ENCODE peak calls at places on chromosomes 5 and 9, in five cellular contexts. Z is H1, P is endodermal cell, M is PC-3, Q is NT2/D1. V is an unnamed sample.

GRCh38 chr9:81559741-81560140 is 129.6 kb downstream of the TLE1 start:
- DNase-seq in Z (no peak), P (no peak), M (peak), Q (no peak), V (peak)

GRCh38 chr9:109349431-109349846 is 28.6 kb upstream of the EPB41L4B start:
- DNase-seq in Z (no peak), P (no peak), M (peak), Q (no peak), V (no peak)

GRCh38 chr5:28877050-28877449 is 1838.7 kb upstream of the CDH9 start:
- DNase-seq in Z (no peak), P (no peak), M (no peak), Q (no peak), V (no peak)

GRCh38 chr5:78293856-78294249 is 645 bp downstream of the AP3B1 start:
- DNase-seq in Z (no peak), P (no peak), M (no peak), Q (no peak), V (peak)

GRCh38 chr9:104503440-104503839 is 623 bp upstream of the OR13F1 start:
- DNase-seq in Z (no peak), P (no peak), M (no peak), Q (no peak), V (no peak)

GRCh38 chr5:180644825-180645608 is 4.4 kb downstream of the FLT4 start:
- DNase-seq in Z (peak), P (peak), M (no peak), Q (no peak), V (no peak)

GRCh38 chr9:85610074-85610855 is 131.5 kb downstream of the AGTPBP1 start:
- DNase-seq in Z (no peak), P (peak), M (peak), Q (peak), V (peak)

GRCh38 chr5:78671609-78672008 is 23.0 kb upstream of the LHFPL2 start:
- DNase-seq in Z (no peak), P (no peak), M (peak), Q (no peak), V (no peak)

GRCh38 chr5:109354761-109355160 is 55.0 kb downstream of the PJA2 start:
- DNase-seq in Z (no peak), P (no peak), M (peak), Q (no peak), V (no peak)

GRCh38 chr5:93601053-93601429 is 18.0 kb downstream of the NR2F1 start:
- DNase-seq in Z (no peak), P (no peak), M (no peak), Q (no peak), V (no peak)

GRCh38 chr9:92671323-92671722 is 1.4 kb upstream of the IPPK start:
- DNase-seq in Z (no peak), P (peak), M (peak), Q (no peak), V (peak)

GRCh38 chr5:30100148-30100547 is 1093.3 kb upstream of the CDH6 start:
- DNase-seq in Z (no peak), P (no peak), M (no peak), Q (no peak), V (no peak)

GRCh38 chr9:76796296-76796695 is 32.1 kb downstream of the PCA3 start:
- DNase-seq in Z (no peak), P (no peak), M (no peak), Q (no peak), V (no peak)

GRCh38 chr5:59097116-59097515 is 514.2 kb downstream of the RAB3C start:
- DNase-seq in Z (no peak), P (no peak), M (no peak), Q (no peak), V (no peak)

GRCh38 chr9:109289931-109290330 is 30.9 kb downstream of the EPB41L4B start:
- DNase-seq in Z (no peak), P (no peak), M (no peak), Q (no peak), V (no peak)

GRCh38 chr9:137828527-137829259 is 48.9 kb upstream of the CACNA1B start:
- DNase-seq in Z (peak), P (peak), M (no peak), Q (peak), V (peak)

GRCh38 chr5:166596043-166596442 is 1695.4 kb upstream of the WWC1 start:
- DNase-seq in Z (no peak), P (no peak), M (no peak), Q (no peak), V (no peak)

GRCh38 chr5:8227114-8227513 is 358.2 kb downstream of the MTRR start:
- DNase-seq in Z (no peak), P (no peak), M (no peak), Q (no peak), V (no peak)

GRCh38 chr9:11713077-11713476 is 980.1 kb upstream of the TYRP1 start:
- DNase-seq in Z (no peak), P (no peak), M (no peak), Q (no peak), V (no peak)

GRCh38 chr9:103444157-103444556 is 449.0 kb downstream of the CYLC2 start:
- DNase-seq in Z (no peak), P (no peak), M (no peak), Q (no peak), V (no peak)

GRCh38 chr5:112308608-112309007 is 110.5 kb downstream of the EPB41L4A start:
- DNase-seq in Z (no peak), P (no peak), M (no peak), Q (no peak), V (no peak)

GRCh38 chr9:134044944-134045343 is 19.7 kb downstream of the BRD3OS start:
- DNase-seq in Z (no peak), P (no peak), M (no peak), Q (no peak), V (no peak)

GRCh38 chr9:9645006-9645405 is 967.8 kb downstream of the PTPRD start:
- DNase-seq in Z (no peak), P (no peak), M (no peak), Q (no peak), V (no peak)

GRCh38 chr5:127615916-127616315 is 33.0 kb upstream of the CTXN3 start:
- DNase-seq in Z (peak), P (no peak), M (no peak), Q (peak), V (no peak)

GRCh38 chr9:130201399-130201873 is 29.2 kb downstream of the NCS1 start:
- DNase-seq in Z (no peak), P (no peak), M (no peak), Q (no peak), V (no peak)

GRCh38 chr5:52342361-52342760 is 445.4 kb upstream of the ITGA1 start:
- DNase-seq in Z (no peak), P (no peak), M (no peak), Q (no peak), V (no peak)

GRCh38 chr5:39211773-39212172 is 7.6 kb downstream of the FYB1 start:
- DNase-seq in Z (no peak), P (no peak), M (no peak), Q (no peak), V (no peak)

GRCh38 chr5:132493241-132493640 is 2.7 kb upstream of the IRF1 start:
- DNase-seq in Z (no peak), P (peak), M (no peak), Q (no peak), V (no peak)

GRCh38 chr9:111878946-111879345 is 17.7 kb upstream of the UGCG start:
- DNase-seq in Z (no peak), P (no peak), M (no peak), Q (no peak), V (no peak)

GRCh38 chr9:93601666-93602065 is 25.3 kb downstream of the PHF2 start:
- DNase-seq in Z (no peak), P (peak), M (no peak), Q (no peak), V (no peak)

GRCh38 chr5:157358871-157359270 is 92.9 kb downstream of the CYFIP2 start:
- DNase-seq in Z (no peak), P (no peak), M (no peak), Q (no peak), V (no peak)

GRCh38 chr5:172607213-172607793 is 33.8 kb upstream of the NEURL1B start:
- DNase-seq in Z (no peak), P (no peak), M (no peak), Q (no peak), V (no peak)

GRCh38 chr9:116952434-116952805 is 265.3 kb downstream of the TRIM32 start:
- DNase-seq in Z (no peak), P (no peak), M (peak), Q (no peak), V (peak)

GRCh38 chr9:116144038-116144437 is 9.6 kb upstream of the PAPPA start:
- DNase-seq in Z (no peak), P (no peak), M (peak), Q (no peak), V (no peak)

GRCh38 chr9:105401651-105402050 is 46.2 kb upstream of the FSD1L start:
- DNase-seq in Z (no peak), P (no peak), M (no peak), Q (no peak), V (peak)

GRCh38 chr9:134928796-134929559 is 11.3 kb upstream of the FCN1 start:
- DNase-seq in Z (no peak), P (no peak), M (no peak), Q (no peak), V (no peak)

GRCh38 chr5:136686192-136686872 is 321.0 kb upstream of the TRPC7 start:
- DNase-seq in Z (peak), P (peak), M (peak), Q (peak), V (peak)

DNA sequence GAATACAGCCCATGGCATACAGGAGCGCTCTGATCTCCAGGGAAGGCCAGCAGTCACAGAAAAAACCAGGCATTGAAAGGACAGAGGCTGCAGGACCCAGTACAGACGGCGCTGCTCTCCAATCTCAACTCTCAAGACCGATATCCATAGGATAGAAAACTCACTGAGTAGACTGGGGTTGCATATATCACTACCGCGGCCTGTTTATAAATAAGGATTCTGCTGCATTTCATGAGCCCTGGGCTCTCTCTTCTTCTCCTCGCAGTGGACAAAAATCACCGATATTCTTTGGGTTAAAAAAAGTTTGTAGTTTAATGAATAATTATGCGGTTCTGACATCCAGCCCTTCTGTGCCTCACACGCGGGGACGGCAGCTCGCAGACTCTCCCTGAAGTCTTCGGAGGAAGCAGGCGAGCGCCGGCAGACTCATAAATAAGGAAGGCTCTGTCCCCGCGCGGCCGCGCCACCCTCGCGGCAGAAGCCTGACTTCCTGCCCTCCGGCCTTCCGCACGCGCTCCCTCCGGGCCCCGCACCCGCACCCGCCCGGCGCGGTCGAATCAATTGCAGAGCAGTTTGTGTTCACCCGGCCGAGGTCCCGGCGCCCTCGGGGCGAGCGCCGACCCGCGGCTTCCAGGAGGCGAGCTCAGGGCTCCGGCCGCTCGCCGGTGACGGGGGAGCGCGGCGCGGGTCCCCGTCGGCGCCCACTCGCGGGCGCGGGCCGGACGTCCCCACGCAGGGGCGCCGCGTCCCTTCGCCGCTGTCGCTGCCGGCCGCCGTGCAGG is at the start of gene FAM78A:
- DNase-seq in Z (no peak), P (peak), M (no peak), Q (no peak), V (no peak)
- H3K9ac ChIP-seq in Z (no peak), P (no peak), M (no peak), Q (peak), V (peak)

GRCh38 chr9:123360161-123361085 is 4.4 kb downstream of the CRB2 start:
- DNase-seq in Z (peak), P (peak), M (no peak), Q (peak), V (peak)

GRCh38 chr9:123357748-123358059 is 1.7 kb downstream of the CRB2 start:
- DNase-seq in Z (no peak), P (no peak), M (no peak), Q (no peak), V (no peak)

GRCh38 chr9:123359546-123359945 is 3.5 kb downstream of the CRB2 start:
- DNase-seq in Z (no peak), P (no peak), M (no peak), Q (no peak), V (no peak)

GRCh38 chr9:123358181-123358894 is 2.3 kb downstream of the CRB2 start:
- DNase-seq in Z (no peak), P (peak), M (no peak), Q (no peak), V (peak)

DNA sequence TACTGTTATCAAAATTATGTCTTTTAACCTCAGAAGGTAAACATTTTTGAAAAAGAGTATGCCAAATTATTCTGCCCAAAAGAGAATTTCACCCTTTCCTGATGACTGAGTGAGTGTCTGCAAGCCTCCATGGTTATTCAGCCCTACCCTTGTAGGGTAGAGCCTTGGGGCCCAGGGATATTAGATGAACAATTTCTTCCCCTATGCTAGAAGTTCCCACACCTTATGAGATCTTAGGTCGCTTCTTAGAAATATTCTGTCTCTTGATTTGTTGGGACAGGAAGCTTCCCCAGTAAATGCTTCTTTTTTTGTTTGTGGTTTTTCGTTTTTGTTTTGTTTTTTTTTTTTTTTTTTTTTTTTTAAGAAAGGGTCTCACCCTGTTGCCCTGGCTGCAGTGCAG is 3.1 kb downstream of the CRB2 start:
- DNase-seq in Z (no peak), P (no peak), M (no peak), Q (no peak), V (no peak)
- H3K9ac ChIP-seq in Z (no peak), P (no peak), M (no peak), Q (peak), V (no peak)

GRCh38 chr9:20685769-20686168 is 1.7 kb downstream of the FOCAD start:
- DNase-seq in Z (no peak), P (no peak), M (no peak), Q (no peak), V (no peak)

GRCh38 chr9:20684865-20685696 is 1.0 kb downstream of the FOCAD start:
- DNase-seq in Z (no peak), P (no peak), M (peak), Q (no peak), V (no peak)

GRCh38 chr9:20681467-20681866 is 2.6 kb upstream of the FOCAD start:
- DNase-seq in Z (no peak), P (no peak), M (no peak), Q (no peak), V (no peak)

GRCh38 chr9:20683351-20684034 is 566 bp upstream of the FOCAD start:
- DNase-seq in Z (no peak), P (no peak), M (peak), Q (no peak), V (peak)

DNA sequence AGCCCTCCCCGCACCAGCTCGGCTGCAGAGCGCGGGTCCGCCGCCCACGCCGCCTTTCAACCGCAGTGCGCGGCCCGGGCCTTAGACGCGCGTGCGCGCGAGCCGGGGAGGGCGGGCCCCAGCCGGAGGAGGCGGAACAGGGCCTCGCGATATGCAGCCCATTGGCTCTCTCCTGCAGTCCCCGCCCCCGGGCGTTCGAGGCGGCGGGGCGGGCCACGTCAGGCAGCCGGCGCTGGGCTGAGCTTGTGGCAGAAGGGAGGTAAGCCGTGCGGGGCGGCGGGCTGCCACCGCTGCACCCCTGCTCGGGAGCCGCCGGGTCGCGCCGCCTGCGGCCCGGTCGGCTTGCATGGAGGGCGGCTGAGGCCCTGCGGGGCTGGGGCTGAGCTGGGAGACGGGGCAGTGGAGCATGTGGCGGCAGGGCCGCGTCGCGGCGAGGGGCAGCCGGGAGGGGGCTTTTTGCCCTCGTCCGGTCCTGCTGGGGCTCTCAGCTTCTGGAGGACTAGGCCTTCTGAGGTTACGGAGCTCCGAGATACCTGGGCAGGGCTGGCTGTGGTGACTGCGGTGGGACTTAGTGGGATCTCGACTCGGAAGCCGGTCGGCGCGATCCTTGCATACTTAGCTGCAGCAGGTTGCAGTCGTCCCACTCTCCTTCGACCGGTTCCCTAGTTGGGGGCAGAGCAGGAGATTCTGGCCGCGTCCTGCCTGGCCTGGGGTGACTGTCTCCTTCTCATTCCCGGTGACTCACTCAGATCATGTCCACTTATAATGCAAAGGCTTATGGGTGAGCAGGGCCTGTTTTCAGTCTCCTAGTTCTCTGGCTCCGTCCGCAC is at the start of gene FOCAD:
- DNase-seq in Z (peak), P (peak), M (peak), Q (peak), V (peak)
- H3K9ac ChIP-seq in Z (peak), P (peak), M (peak), Q (peak), V (peak)

GRCh38 chr5:122140900-122141299 is 11.6 kb downstream of the ZNF474 start:
- DNase-seq in Z (no peak), P (no peak), M (no peak), Q (no peak), V (no peak)

GRCh38 chr5:122142480-122142879 is 13.1 kb downstream of the ZNF474 start:
- DNase-seq in Z (no peak), P (no peak), M (peak), Q (no peak), V (no peak)

GRCh38 chr5:122138356-122138755 is 9.0 kb downstream of the ZNF474 start:
- DNase-seq in Z (no peak), P (no peak), M (no peak), Q (no peak), V (no peak)

GRCh38 chr5:122144236-122144635 is 14.9 kb downstream of the ZNF474 start:
- DNase-seq in Z (no peak), P (no peak), M (no peak), Q (no peak), V (no peak)

DNA sequence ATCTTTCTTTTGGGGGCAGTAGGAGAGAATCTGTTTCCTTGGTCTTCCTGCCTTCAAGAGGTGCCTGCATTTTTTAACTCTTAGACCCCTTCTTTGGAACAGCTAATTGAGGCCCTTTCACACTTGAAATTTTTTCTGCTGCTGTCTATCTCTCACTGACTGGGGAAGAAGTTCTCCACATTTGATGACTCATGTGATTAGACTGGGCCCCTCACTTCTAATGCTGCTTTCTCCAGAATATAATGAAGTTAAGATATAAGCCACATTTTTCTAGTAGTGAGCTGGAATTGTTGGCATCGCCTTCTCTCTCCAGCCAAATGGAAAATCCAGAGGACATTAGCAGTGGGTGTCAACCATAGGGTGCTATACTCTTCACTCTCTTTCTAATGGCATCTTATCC is 12.4 kb downstream of the ZNF474 start:
- DNase-seq in Z (no peak), P (no peak), M (no peak), Q (no peak), V (no peak)
- H3K9ac ChIP-seq in Z (no peak), P (no peak), M (peak), Q (no peak), V (no peak)

DNA sequence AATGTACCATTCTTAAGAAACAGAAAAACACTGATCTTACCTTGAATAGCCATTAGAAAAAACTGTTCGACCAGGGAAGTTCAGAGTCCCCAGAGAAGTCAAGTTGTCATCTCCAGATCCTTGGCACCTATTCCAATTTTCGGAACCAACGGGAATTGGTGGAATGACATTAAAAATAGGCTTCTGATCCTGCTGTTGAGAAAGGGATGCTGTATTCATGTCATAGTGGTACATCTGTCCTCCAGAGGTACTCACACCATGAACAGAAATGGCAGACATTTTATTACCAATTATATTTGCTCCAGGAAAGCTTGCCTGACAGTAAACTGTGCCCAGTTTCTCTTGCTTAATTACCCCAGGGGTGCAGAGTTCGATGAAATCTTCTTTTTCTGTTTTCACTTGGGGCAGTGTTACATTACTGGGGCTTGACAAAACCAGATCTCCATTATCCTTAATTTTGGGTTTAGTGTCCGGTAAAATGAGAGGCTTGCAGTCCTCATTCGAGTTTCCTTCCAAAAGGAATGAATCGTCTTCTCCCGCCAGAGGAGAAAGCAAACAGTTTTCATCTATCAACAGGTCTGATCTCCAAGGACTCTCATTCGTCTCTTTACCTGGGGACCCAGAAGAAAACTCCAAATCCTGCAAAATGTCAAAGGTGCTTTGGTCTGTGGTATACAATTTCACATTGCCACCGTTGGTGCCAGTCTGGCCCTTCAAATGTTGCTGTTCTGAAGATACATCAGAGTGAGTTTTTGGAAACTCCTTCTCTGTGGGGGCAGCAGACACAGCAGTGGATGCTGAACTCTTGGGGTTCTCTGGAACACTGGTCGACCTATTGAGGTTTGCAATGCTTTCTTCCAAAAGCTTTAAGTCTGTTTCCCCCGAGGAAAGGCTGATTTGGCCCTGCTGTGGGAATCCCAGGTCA is 3.6 kb downstream of the NR3C1 start:
- DNase-seq in Z (no peak), P (no peak), M (no peak), Q (no peak), V (no peak)
- H3K9ac ChIP-seq in Z (no peak), P (no peak), M (no peak), Q (no peak), V (no peak)

V was measured in mesendoderm.